ENCODE peak calls at places on chromosomes 5 and 9, in five cellular contexts. L, I, T, U and P are unnamed samples.

GRCh38 chr5:146890733-146891440 is 12.3 kb upstream of the PPP2R2B start:
- DNase-seq in L (no peak), I (no peak), T (no peak), U (no peak), P (no peak)

GRCh38 chr9:105232207-105232606 is 12.2 kb upstream of the SLC44A1 start:
- DNase-seq in L (no peak), I (no peak), T (no peak), U (no peak), P (no peak)

GRCh38 chr5:114221807-114222206 is 140.1 kb upstream of the KCNN2 start:
- DNase-seq in L (no peak), I (peak; percentile 50), T (no peak), U (no peak), P (no peak)

GRCh38 chr9:14452539-14452938 is 138.6 kb upstream of the NFIB start:
- DNase-seq in L (no peak), I (no peak), T (no peak), U (no peak), P (no peak)

GRCh38 chr5:146079695-146080361 is 25.5 kb downstream of the PLAC8L1 start:
- DNase-seq in L (no peak), I (peak; percentile 10), T (no peak), U (no peak), P (no peak)

GRCh38 chr9:123562844-123563346 is 206.9 kb downstream of the CRB2 start:
- DNase-seq in L (no peak), I (peak; percentile 95), T (no peak), U (no peak), P (no peak)

GRCh38 chr5:143011621-143012020 is 241.4 kb downstream of the ARHGAP26 start:
- DNase-seq in L (no peak), I (peak; percentile 83), T (no peak), U (no peak), P (no peak)

GRCh38 chr9:134837529-134837928 is 43.1 kb upstream of the FCN2 start:
- DNase-seq in L (no peak), I (peak; percentile 25), T (no peak), U (no peak), P (no peak)

GRCh38 chr9:123933401-123933800 is 3.5 kb upstream of the DENND1A start:
- DNase-seq in L (no peak), I (peak; percentile 79), T (no peak), U (no peak), P (no peak)

GRCh38 chr9:71079451-71079850 is 42.0 kb downstream of the TRPM3 start:
- DNase-seq in L (no peak), I (peak; percentile 31), T (no peak), U (no peak), P (no peak)

GRCh38 chr9:111482656-111483418 is 1.3 kb downstream of the ECPAS start:
- DNase-seq in L (peak; percentile 66), I (peak; percentile 55), T (peak; percentile 69), U (peak; percentile 67), P (peak; percentile 31)

GRCh38 chr9:121827251-121827967 is 176.0 kb downstream of the DAB2IP start:
- DNase-seq in L (no peak), I (no peak), T (no peak), U (peak; percentile 7), P (no peak)

GRCh38 chr5:124963236-124963929 is 216.9 kb upstream of the ZNF608 start:
- DNase-seq in L (no peak), I (peak; percentile 95), T (no peak), U (peak; percentile 75), P (no peak)

GRCh38 chr5:171521219-171521633 is 101.8 kb downstream of the FGF18 start:
- DNase-seq in L (no peak), I (peak; percentile 92), T (no peak), U (peak; percentile 77), P (no peak)

GRCh38 chr9:124202447-124202971 is 55.2 kb upstream of the NEK6 start:
- DNase-seq in L (no peak), I (peak; percentile 16), T (no peak), U (no peak), P (no peak)

GRCh38 chr5:168317521-168318147 is 26.2 kb downstream of the WWC1 start:
- DNase-seq in L (no peak), I (peak; percentile 100), T (peak; percentile 58), U (no peak), P (no peak)

GRCh38 chr9:109728696-109729300 is 51.2 kb upstream of the PALM2AKAP2 start:
- DNase-seq in L (no peak), I (no peak), T (no peak), U (no peak), P (no peak)

GRCh38 chr9:77099388-77099787 is 77.9 kb upstream of the VPS13A start:
- DNase-seq in L (no peak), I (no peak), T (no peak), U (no peak), P (no peak)

GRCh38 chr5:13245982-13246601 is 698.4 kb downstream of the DNAH5 start:
- DNase-seq in L (no peak), I (no peak), T (no peak), U (no peak), P (no peak)

GRCh38 chr9:16180091-16180490 is 627.2 kb downstream of the CCDC171 start:
- DNase-seq in L (no peak), I (no peak), T (no peak), U (no peak), P (no peak)

GRCh38 chr9:33425128-33425533 is 22.3 kb downstream of the AQP3 start:
- DNase-seq in L (no peak), I (no peak), T (no peak), U (no peak), P (no peak)

GRCh38 chr9:132768932-132769894 is 98.9 kb downstream of the GTF3C4 start:
- DNase-seq in L (peak; percentile 31), I (peak; percentile 25), T (peak; percentile 65), U (peak; percentile 38), P (peak; percentile 18)

GRCh38 chr5:13865317-13865716 is 79.2 kb downstream of the DNAH5 start:
- DNase-seq in L (no peak), I (peak; percentile 16), T (no peak), U (no peak), P (no peak)

GRCh38 chr5:108749130-108749861 is 1.6 kb downstream of the FER start:
- DNase-seq in L (peak; percentile 57), I (no peak), T (no peak), U (peak; percentile 80), P (no peak)

GRCh38 chr5:119049824-119050449 is 20.9 kb upstream of the DMXL1 start:
- DNase-seq in L (no peak), I (peak; percentile 80), T (no peak), U (no peak), P (no peak)

GRCh38 chr9:96781552-96781951 is 3.7 kb upstream of the ZNF510 start:
- DNase-seq in L (no peak), I (no peak), T (no peak), U (no peak), P (no peak)

GRCh38 chr9:123326030-123326586 is 29.9 kb upstream of the CRB2 start:
- DNase-seq in L (no peak), I (no peak), T (no peak), U (no peak), P (no peak)

GRCh38 chr9:36976371-36977030 is 57.6 kb downstream of the PAX5 start:
- DNase-seq in L (no peak), I (no peak), T (no peak), U (no peak), P (no peak)

GRCh38 chr5:132414634-132415377 is 45.3 kb downstream of the SLC22A5 start:
- DNase-seq in L (no peak), I (no peak), T (no peak), U (no peak), P (no peak)

GRCh38 chr5:171961117-171961516 is 45.3 kb downstream of the FBXW11 start:
- DNase-seq in L (no peak), I (no peak), T (no peak), U (no peak), P (no peak)

GRCh38 chr5:135448071-135448704 is 1.0 kb upstream of the DCANP1 start:
- DNase-seq in L (no peak), I (no peak), T (no peak), U (no peak), P (no peak)
- H3K4me3 ChIP-seq in L (no peak overlapping the region), I (no peak overlapping the region), T (no peak overlapping the region), U (no peak overlapping the region), P (no peak overlapping the region)

DNA sequence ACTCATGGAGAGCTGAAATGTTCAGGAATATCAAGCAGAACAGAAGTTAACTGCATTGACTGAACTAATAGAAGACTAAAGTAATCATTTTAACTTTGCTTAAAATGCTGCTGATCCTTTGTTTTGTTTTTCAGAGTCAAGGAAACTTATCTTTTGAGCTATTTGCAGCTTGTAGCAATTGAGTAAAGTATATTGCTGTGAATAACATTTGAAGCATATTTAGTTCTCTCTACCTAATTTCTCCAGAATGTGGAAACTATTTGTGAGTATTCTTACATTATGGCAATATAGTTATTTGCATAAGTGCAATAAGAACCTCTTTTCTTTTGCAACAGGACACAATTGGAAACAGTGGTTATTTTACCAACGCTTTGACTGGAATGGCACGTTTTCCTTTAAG is 5.3 kb upstream of the SOX30 start:
- DNase-seq in L (no peak), I (no peak), T (no peak), U (no peak), P (no peak)
- H3K9me3 ChIP-seq in L (peaks cover 15% of the 10 kb centered on the region), I (peaks cover 6% of the 10 kb centered on the region), T (no peaks in the 10 kb centered on the region), U (no peaks in the 10 kb centered on the region), P (peaks cover 5% of the 10 kb centered on the region)

GRCh38 chr5:180803181-180804128 is 849 bp upstream of the MGAT1 start:
- DNase-seq in L (no peak), I (no peak), T (no peak), U (peak; percentile 45), P (peak; percentile 76)
- TF ChIP-seq POLR2A in L (peak; percentile 26), I (no peak), T (no peak), U (no peak), P (no peak)

GRCh38 chr5:1851290-1851934 is 31.3 kb downstream of the IRX4 start:
- DNase-seq in L (no peak), I (no peak), T (no peak), U (no peak), P (no peak)
- H3K4me3 ChIP-seq in L (no peak overlapping the region), I (no peak overlapping the region), T (no peak overlapping the region), U (no peak overlapping the region), P (no peak overlapping the region)

GRCh38 chr9:40928803-40929487 is 199.5 kb downstream of the FOXD4L6 start:
- DNase-seq in L (no peak), I (no peak), T (no peak), U (no peak), P (no peak)
- H3K9me3 ChIP-seq in L (peaks cover 93% of the 10 kb centered on the region), I (peaks cover 52% of the 10 kb centered on the region), T (peaks cover 3% of the 10 kb centered on the region), U (no peaks in the 10 kb centered on the region), P (no peaks in the 10 kb centered on the region)

DNA sequence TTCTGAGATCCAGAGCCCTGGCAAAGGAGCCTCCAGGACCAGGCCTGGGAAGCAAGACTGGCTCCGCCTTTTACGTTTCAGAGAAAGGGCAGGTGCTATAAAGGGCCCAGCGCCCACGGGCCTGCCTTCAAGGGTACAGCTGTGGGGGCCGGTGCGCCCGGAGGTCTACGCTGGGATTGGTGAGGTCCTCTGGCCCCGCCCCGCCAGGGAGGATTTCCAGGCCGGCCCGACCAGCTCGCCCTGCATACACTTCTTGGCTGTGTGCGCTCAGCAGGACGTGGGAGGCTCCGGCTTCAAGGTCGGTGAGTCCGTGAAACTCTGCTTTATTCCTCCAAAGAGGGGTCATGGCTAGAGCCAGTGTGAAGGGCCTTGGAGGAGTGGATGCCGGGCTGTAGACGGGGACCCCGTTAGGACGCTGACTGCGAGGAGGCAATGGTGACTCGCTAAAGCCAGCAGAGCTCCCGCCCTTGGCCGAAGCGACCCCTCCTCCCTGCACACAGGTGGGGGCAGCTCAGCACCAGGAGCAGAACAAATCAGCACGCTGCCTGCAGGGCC is at the start of gene CKMT2:
- DNase-seq in L (peak; percentile 33), I (no peak), T (peak; percentile 74), U (peak; percentile 76), P (no peak)
- TF ChIP-seq POLR2A in L (no peak), I (no peak), T (peak; percentile 23), U (peak; percentile 17), P (no peak)